ENCODE peak calls at places on chromosomes 16 and 17, in nine cellular contexts. H is transverse colon, P is H1, K is A549, M is ovary, Y is K562, T is stomach, B is esophagus muscularis mucosa, S is sigmoid colon. A is an unnamed sample. For H3K4me1, the result is how much of the 10 kb centered on the place peaks cover.

GRCh38 chr17:65407017-65407416 is 154.4 kb downstream of the AXIN2 start:
- DNase-seq in H (no peak), P (no peak), K (no peak), M (no peak), Y (no peak), T (no peak), B (no peak), S (no peak), A (no peak)

GRCh38 chr16:69145658-69146057 is 13.2 kb downstream of the UTP4 start:
- DNase-seq in H (no peak), P (no peak), K (no peak), M (no peak), Y (no peak), T (peak), B (no peak), S (no peak), A (no peak)

GRCh38 chr16:11913425-11914079 is 2.2 kb downstream of the GSPT1 start:
- DNase-seq in H (no peak), P (no peak), K (no peak), M (no peak), Y (peak), T (no peak), B (no peak), S (no peak), A (no peak)

GRCh38 chr16:85524365-85524629 is 88.8 kb upstream of the GSE1 start:
- DNase-seq in H (no peak), P (no peak), K (no peak), M (no peak), Y (no peak), T (no peak), B (no peak), S (no peak), A (no peak)

GRCh38 chr16:15671530-15672117 is 21.6 kb downstream of the NDE1 start:
- DNase-seq in H (no peak), P (no peak), K (no peak), M (no peak), Y (no peak), T (no peak), B (no peak), S (no peak), A (no peak)

GRCh38 chr17:30379303-30380105 is 777 bp downstream of the CPD start:
- DNase-seq in H (peak), P (peak), K (peak), M (peak), Y (peak), T (peak), B (no peak), S (peak), A (no peak)

GRCh38 chr16:49560018-49560830 is 186.6 kb downstream of the C16orf78 start:
- DNase-seq in H (no peak), P (no peak), K (no peak), M (no peak), Y (no peak), T (no peak), B (no peak), S (no peak), A (peak)

GRCh38 chr17:56297142-56297541 is 143.9 kb downstream of the ANKFN1 start:
- DNase-seq in H (no peak), P (no peak), K (no peak), M (no peak), Y (no peak), T (no peak), B (peak), S (no peak), A (no peak)

GRCh38 chr16:52470601-52471000 is 76.3 kb downstream of the TOX3 start:
- DNase-seq in H (no peak), P (no peak), K (no peak), M (no peak), Y (no peak), T (no peak), B (no peak), S (no peak), A (no peak)

GRCh38 chr16:66050991-66051390 is 315.5 kb upstream of the CDH5 start:
- DNase-seq in H (no peak), P (no peak), K (no peak), M (no peak), Y (no peak), T (no peak), B (no peak), S (no peak), A (no peak)

GRCh38 chr17:42937712-42938596 is 26.3 kb downstream of the AARSD1 start:
- DNase-seq in H (peak), P (peak), K (peak), M (peak), Y (peak), T (no peak), B (no peak), S (peak), A (no peak)

GRCh38 chr17:79563237-79564013 is 47.4 kb downstream of the RBFOX3 start:
- DNase-seq in H (no peak), P (no peak), K (peak), M (no peak), Y (no peak), T (no peak), B (no peak), S (peak), A (no peak)

GRCh38 chr16:67406111-67406593 is 10.1 kb downstream of the ZDHHC1 start:
- DNase-seq in H (no peak), P (no peak), K (no peak), M (no peak), Y (no peak), T (no peak), B (no peak), S (peak), A (no peak)

GRCh38 chr16:86568677-86569623 is 2.3 kb downstream of the FOXC2 start:
- DNase-seq in H (no peak), P (no peak), K (no peak), M (no peak), Y (no peak), T (no peak), B (no peak), S (no peak), A (no peak)

GRCh38 chr17:83199500-83200201 is 120.2 kb downstream of the METRNL start:
- DNase-seq in H (peak), P (no peak), K (no peak), M (no peak), Y (no peak), T (peak), B (no peak), S (peak), A (peak)

GRCh38 chr17:49209061-49209571 is 1.3 kb downstream of the GNGT2 start:
- DNase-seq in H (no peak), P (no peak), K (no peak), M (no peak), Y (no peak), T (no peak), B (no peak), S (no peak), A (no peak)

GRCh38 chr17:73335591-73336503 is 24.0 kb upstream of the CDC42EP4 start:
- DNase-seq in H (peak), P (no peak), K (no peak), M (no peak), Y (no peak), T (peak), B (no peak), S (no peak), A (no peak)

GRCh38 chr16:89185062-89185751 is 13.7 kb downstream of the CDH15 start:
- DNase-seq in H (no peak), P (peak), K (no peak), M (no peak), Y (no peak), T (no peak), B (no peak), S (no peak), A (no peak)

GRCh38 chr17:59219992-59220327 is 351 bp upstream of the GDPD1 start:
- DNase-seq in H (no peak), P (no peak), K (no peak), M (no peak), Y (no peak), T (no peak), B (no peak), S (no peak), A (no peak)

GRCh38 chr17:47717261-47717697 is 15.8 kb upstream of the TBX21 start:
- DNase-seq in H (no peak), P (no peak), K (no peak), M (no peak), Y (peak), T (no peak), B (no peak), S (no peak), A (no peak)

GRCh38 chr17:65101371-65101770 is 35.8 kb upstream of the RGS9 start:
- DNase-seq in H (no peak), P (no peak), K (no peak), M (no peak), Y (no peak), T (no peak), B (no peak), S (peak), A (no peak)

GRCh38 chr17:76134911-76135809 is 5.9 kb downstream of the FOXJ1 start:
- DNase-seq in H (no peak), P (peak), K (no peak), M (no peak), Y (no peak), T (no peak), B (no peak), S (no peak), A (no peak)

GRCh38 chr17:81349397-81350319 is 45.6 kb upstream of the BAHCC1 start:
- DNase-seq in H (no peak), P (no peak), K (no peak), M (peak), Y (peak), T (no peak), B (no peak), S (no peak), A (no peak)

GRCh38 chr16:29907973-29908372 is 7.7 kb downstream of the ASPHD1 start:
- DNase-seq in H (no peak), P (no peak), K (no peak), M (no peak), Y (no peak), T (no peak), B (no peak), S (no peak), A (no peak)

GRCh38 chr16:19184823-19185509 is 16.9 kb downstream of the SYT17 start:
- DNase-seq in H (no peak), P (no peak), K (no peak), M (no peak), Y (no peak), T (no peak), B (no peak), S (no peak), A (no peak)

GRCh38 chr16:67860589-67861398 is 12.1 kb upstream of the EDC4 start:
- DNase-seq in H (no peak), P (no peak), K (no peak), M (no peak), Y (no peak), T (no peak), B (no peak), S (no peak), A (no peak)

GRCh38 chr16:554297-554621 is 5.9 kb upstream of the PRR35 start:
- DNase-seq in H (no peak), P (no peak), K (no peak), M (no peak), Y (no peak), T (no peak), B (no peak), S (no peak), A (no peak)

GRCh38 chr17:75645889-75646625 is 12.8 kb downstream of the SMIM5 start:
- DNase-seq in H (peak), P (peak), K (peak), M (no peak), Y (no peak), T (peak), B (no peak), S (peak), A (no peak)

GRCh38 chr16:3832669-3833068 is 47.8 kb downstream of the CREBBP start:
- DNase-seq in H (no peak), P (no peak), K (no peak), M (no peak), Y (no peak), T (no peak), B (no peak), S (no peak), A (no peak)

GRCh38 chr16:73095885-73096341 is 48.0 kb upstream of the ZFHX3 start:
- DNase-seq in H (no peak), P (no peak), K (no peak), M (no peak), Y (no peak), T (no peak), B (no peak), S (no peak), A (no peak)

GRCh38 chr16:53829186-53829747 is 125.3 kb downstream of the FTO start:
- DNase-seq in H (no peak), P (no peak), K (no peak), M (no peak), Y (no peak), T (no peak), B (no peak), S (no peak), A (no peak)

GRCh38 chr16:82694239-82694874 is 67.6 kb downstream of the CDH13 start:
- DNase-seq in H (no peak), P (no peak), K (no peak), M (no peak), Y (no peak), T (no peak), B (no peak), S (no peak), A (no peak)

GRCh38 chr17:69457603-69458002 is 43.1 kb downstream of the MAP2K6 start:
- DNase-seq in H (no peak), P (no peak), K (no peak), M (no peak), Y (no peak), T (no peak), B (no peak), S (no peak), A (no peak)

GRCh38 chr17:69466451-69466850 is 52.0 kb downstream of the MAP2K6 start:
- DNase-seq in H (no peak), P (no peak), K (no peak), M (no peak), Y (no peak), T (no peak), B (no peak), S (no peak), A (no peak)

GRCh38 chr17:69462882-69463281 is 48.4 kb downstream of the MAP2K6 start:
- DNase-seq in H (no peak), P (no peak), K (no peak), M (no peak), Y (no peak), T (no peak), B (no peak), S (no peak), A (no peak)

GRCh38 chr17:69462010-69462409 is 47.5 kb downstream of the MAP2K6 start:
- DNase-seq in H (no peak), P (no peak), K (no peak), M (no peak), Y (no peak), T (no peak), B (no peak), S (no peak), A (no peak)

GRCh38 chr17:69460963-69461922 is 46.7 kb downstream of the MAP2K6 start:
- DNase-seq in H (no peak), P (no peak), K (no peak), M (no peak), Y (no peak), T (no peak), B (no peak), S (no peak), A (no peak)
- H3K4me1 ChIP-seq in H (under half), P (under half), K (under half), M (under half), Y (under half), T (under half), B (under half), S (under half), A (under half)

DNA sequence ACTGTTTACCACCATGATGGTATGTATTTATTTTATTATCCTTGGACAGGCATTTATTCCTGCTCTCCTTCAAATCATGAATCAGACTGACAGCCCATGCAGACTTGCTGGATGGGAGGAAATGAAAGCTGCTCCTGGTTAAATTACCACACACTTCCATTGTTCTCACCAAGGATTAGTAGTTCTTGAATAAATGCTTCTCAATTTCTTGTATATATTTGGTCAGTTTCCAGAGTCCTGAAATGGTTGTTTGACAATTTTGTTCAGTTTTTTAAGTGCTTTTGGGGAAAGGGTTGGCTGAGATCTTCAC is 99.7 kb downstream of the CA4 start:
- DNase-seq in H (no peak), P (no peak), K (no peak), M (no peak), Y (no peak), T (no peak), B (no peak), S (no peak), A (no peak)
- TF ChIP-seq EP300 in H (no peak), P (no peak), K (no peak), M (no peak), Y (no peak), T (no peak), B (no peak), S (no peak), A (no peak)

DNA sequence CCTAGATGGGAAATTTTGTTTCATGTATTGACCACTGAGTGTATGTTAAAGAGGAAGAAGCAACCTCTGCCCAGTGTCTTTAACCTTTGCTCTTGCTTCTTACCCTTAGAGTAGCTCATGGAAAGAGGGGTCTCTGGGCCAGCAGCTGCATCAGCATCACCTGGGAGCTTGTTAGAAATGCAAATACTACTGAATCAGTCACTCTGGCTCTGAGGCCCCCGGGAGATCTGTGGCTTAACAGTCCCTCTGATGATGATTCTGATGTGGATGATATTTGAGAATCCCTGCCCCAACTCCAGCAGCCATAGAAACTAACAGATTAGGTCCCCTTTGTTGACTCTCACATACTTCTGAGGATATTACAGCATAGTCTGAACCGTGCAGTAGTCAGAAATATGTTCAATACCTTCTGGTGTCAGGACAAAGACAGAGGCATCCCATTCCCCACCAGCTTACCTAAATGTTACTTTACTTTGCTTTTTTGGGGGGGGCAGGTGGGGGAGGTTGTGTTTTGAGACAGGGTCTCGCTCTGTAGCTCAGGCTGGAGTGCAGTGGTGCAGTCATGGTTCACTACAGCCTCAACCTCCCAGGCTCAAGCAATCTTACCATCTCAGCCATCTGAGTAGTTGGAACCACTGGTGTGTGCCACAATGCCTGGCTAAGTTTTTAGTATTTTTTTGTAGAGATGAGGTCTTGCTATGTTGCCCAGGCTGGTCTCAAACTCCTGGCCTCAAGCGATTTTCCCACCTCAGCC is 220.1 kb downstream of the CCDC182 start:
- DNase-seq in H (no peak), P (no peak), K (no peak), M (no peak), Y (no peak), T (no peak), B (no peak), S (no peak), A (no peak)
- H3K4me1 ChIP-seq in H (under half), P (under half), K (half or more), M (under half), Y (under half), T (under half), B (under half), S (under half), A (under half)

GRCh38 chr16:27676807-27677206 is 126.9 kb downstream of the KATNIP start:
- DNase-seq in H (no peak), P (no peak), K (no peak), M (no peak), Y (no peak), T (no peak), B (no peak), S (no peak), A (no peak)
- TF ChIP-seq EP300 in H (no peak), P (no peak), K (no peak), M (no peak), Y (no peak), T (no peak), B (no peak), S (no peak), A (no peak)

GRCh38 chr17:17186051-17186450 is 20.1 kb downstream of the PLD6 start:
- DNase-seq in H (no peak), P (no peak), K (no peak), M (no peak), Y (no peak), T (peak), B (no peak), S (no peak), A (no peak)
- H3K4me1 ChIP-seq in H (under half), P (under half), K (under half), M (under half), Y (under half), T (under half), B (under half), S (under half), A (under half)

DNA sequence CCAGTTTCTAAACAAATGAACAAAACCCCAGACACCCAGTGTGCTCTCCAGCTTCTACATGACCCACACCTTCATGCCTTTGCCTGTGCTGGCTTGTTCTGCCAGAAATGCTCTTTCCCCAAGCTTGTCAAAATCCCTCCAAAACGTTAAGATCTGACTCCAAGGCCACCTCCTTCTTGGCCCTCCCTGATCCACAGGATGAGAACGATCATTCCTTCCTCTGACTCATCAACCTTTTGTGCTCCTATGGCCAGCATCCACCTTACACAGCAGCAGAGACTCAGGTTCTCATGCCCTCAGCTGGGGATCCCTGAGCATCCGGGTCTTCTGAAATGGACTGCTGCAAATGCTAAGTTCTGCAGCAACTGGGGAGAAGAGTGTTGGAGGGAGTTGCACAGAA is 3.0 kb downstream of the ZBTB4 start:
- DNase-seq in H (no peak), P (no peak), K (peak), M (no peak), Y (peak), T (no peak), B (no peak), S (no peak), A (no peak)
- TF ChIP-seq EP300 in H (no peak), P (no peak), K (no peak), M (no peak), Y (no peak), T (no peak), B (no peak), S (no peak), A (no peak)

DNA sequence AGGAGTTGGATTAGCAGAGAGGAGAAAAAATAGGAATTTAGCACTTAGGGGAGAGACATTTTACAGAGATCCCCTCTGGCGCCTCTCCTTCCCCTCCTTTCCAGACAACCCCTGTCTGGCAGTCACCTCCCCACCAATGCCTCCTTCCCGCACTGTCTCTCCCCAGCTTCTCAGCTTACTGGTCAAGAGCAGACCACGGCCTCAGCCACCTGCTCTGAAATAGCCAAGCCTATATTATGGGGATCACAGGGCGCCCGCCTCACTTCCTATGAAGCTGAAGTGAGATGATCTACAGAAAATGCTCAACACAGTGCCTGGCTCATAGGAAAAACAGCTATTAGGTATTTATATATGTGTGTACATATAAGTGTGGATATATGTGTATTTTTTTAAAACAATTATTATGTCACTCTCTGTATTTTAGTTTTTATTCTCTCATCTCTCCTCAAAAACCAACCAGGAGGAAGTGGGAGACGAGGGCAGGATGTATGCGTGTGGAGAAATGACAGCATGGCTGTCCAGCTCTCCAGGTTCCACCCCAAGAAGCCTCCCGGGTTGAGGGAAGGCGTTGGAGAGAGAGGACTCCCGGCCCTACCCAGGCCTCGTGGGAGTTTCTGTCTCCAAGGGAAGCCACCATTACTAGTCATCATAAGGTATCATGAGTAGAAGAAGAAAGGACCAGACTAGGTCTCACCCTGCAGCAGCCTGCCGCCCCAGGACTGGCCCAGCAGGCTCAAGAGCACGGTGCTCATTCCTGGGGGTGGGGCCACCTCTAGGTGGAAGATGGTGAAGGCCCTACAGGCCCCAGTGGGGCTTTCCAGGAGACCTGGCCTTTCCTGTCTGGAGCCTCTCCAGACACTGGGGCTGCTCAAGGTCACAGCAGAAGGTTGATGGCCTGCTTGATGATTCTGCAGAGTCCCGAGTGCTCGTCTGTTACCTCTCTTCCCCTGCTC is 27.2 kb downstream of the MAP3K14 start:
- DNase-seq in H (no peak), P (no peak), K (no peak), M (no peak), Y (no peak), T (peak), B (no peak), S (no peak), A (no peak)
- H3K4me1 ChIP-seq in H (half or more), P (under half), K (half or more), M (under half), Y (under half), T (half or more), B (half or more), S (half or more), A (half or more)